ENCODE peak calls at places on chromosomes 3 and 15, in seven cellular contexts. H is GM23248, W is BJ, M is AG20443, G is cardiac fibroblast, L is hippocampal formation, I is OCI-M1. Q is an unnamed sample.
A peak's percentile ranks its signal among the peaks of the same experiment; 100 is the strongest.

GRCh38 chr3:38454179-38454883 is 641 bp downstream of the ACVR2B start:
- DNase-seq in I (peak; percentile 51), L (no peak), W (no peak), M (peak; percentile 68), H (peak; percentile 65), G (peak; percentile 16), Q (no peak)

GRCh38 chr15:92810418-92811138 is 89.5 kb upstream of the CHD2 start:
- DNase-seq in M (peak; percentile 58), G (peak; percentile 81), L (peak; percentile 62), W (no peak), H (peak; percentile 12), I (peak; percentile 95), Q (no peak)

GRCh38 chr15:34708422-34708821 is 46.4 kb downstream of the GJD2 start:
- DNase-seq in L (peak; percentile 53), M (peak; percentile 63), W (no peak), G (peak; percentile 68), H (peak; percentile 79), I (peak; percentile 82), Q (no peak)

GRCh38 chr3:32780735-32781210 is 37.0 kb upstream of the TRIM71 start:
- DNase-seq in G (peak; percentile 49), L (no peak), M (peak; percentile 71), H (peak; percentile 48), W (no peak), I (peak; percentile 79), Q (no peak)

GRCh38 chr3:67048067-67048715 is 50.1 kb downstream of the KBTBD8 start:
- DNase-seq in L (no peak), I (no peak), M (no peak), H (no peak), G (no peak), W (no peak), Q (no peak)

GRCh38 chr15:67472957-67473356 is 48.0 kb upstream of the C15orf61 start:
- DNase-seq in H (peak; percentile 23), M (peak; percentile 10), L (no peak), G (no peak), W (no peak), I (no peak), Q (no peak)

GRCh38 chr15:77475898-77476297 is 55.2 kb downstream of the HMG20A start:
- DNase-seq in H (no peak), L (no peak), G (no peak), I (no peak), M (no peak), W (no peak), Q (no peak)

GRCh38 chr3:120451670-120452220 is 953 bp upstream of the FSTL1 start:
- DNase-seq in W (no peak), I (peak; percentile 41), M (no peak), H (peak; percentile 44), G (no peak), L (no peak), Q (no peak)

GRCh38 chr3:32791833-32792232 is 26.0 kb upstream of the TRIM71 start:
- DNase-seq in W (peak; percentile 54), M (no peak), H (no peak), I (no peak), G (no peak), L (no peak), Q (no peak)

GRCh38 chr3:4850211-4850927 is 128.9 kb upstream of the BHLHE40 start:
- DNase-seq in M (no peak), H (no peak), W (no peak), I (peak; percentile 45), L (no peak), G (no peak), Q (no peak)

GRCh38 chr3:131535596-131535995 is 32.8 kb upstream of the MRPL3 start:
- DNase-seq in W (peak; percentile 18), L (no peak), M (peak; percentile 44), G (peak; percentile 46), H (peak; percentile 92), I (no peak), Q (peak; percentile 41)

GRCh38 chr3:42476225-42477160 is 25.9 kb upstream of the VIPR1 start:
- DNase-seq in L (no peak), I (no peak), H (peak; percentile 24), M (peak; percentile 33), W (no peak), G (no peak), Q (no peak)

GRCh38 chr15:100336061-100336460 is 5.7 kb downstream of the ADAMTS17 start:
- DNase-seq in I (no peak), G (no peak), H (no peak), W (no peak), M (no peak), L (no peak), Q (no peak)

GRCh38 chr3:29144361-29144760 is 136.5 kb upstream of the RBMS3 start:
- DNase-seq in H (no peak), M (no peak), W (no peak), I (no peak), G (no peak), L (no peak), Q (no peak)

Q was measured in AG09309.